ENCODE peak calls at places on chromosome 13, in six cellular contexts. C is H1, L is neuronal stem cell, W is H9, E is mesendoderm, O is mesenchymal stem cell. R is an unnamed sample.

GRCh38 chr13:78376033-78376432 is 227.3 kb downstream of the POU4F1 start:
- DNase-seq in L (no peak), W (no peak), C (no peak), E (no peak), O (no peak), R (no peak)

GRCh38 chr13:110246530-110246929 is 60.4 kb downstream of the COL4A1 start:
- DNase-seq in E (no peak), W (no peak), L (no peak), O (no peak), C (peak), R (no peak)

GRCh38 chr13:50422181-50423148 is 407.2 kb downstream of the KCNRG start:
- DNase-seq in C (no peak), E (no peak), W (no peak), O (no peak), L (no peak), R (no peak)

GRCh38 chr13:85512421-85512820 is 286.8 kb downstream of the SLITRK6 start:
- DNase-seq in W (no peak), E (no peak), O (no peak), C (no peak), L (no peak), R (no peak)

GRCh38 chr13:42548731-42549554 is 25.0 kb upstream of the TNFSF11 start:
- DNase-seq in L (no peak), C (no peak), O (peak), E (no peak), W (no peak), R (no peak)

GRCh38 chr13:100197591-100198365 is 108.9 kb downstream of the PCCA start:
- DNase-seq in L (no peak), C (no peak), E (no peak), O (no peak), W (no peak), R (no peak)

GRCh38 chr13:97354808-97355207 is 79.2 kb upstream of the RAP2A start:
- DNase-seq in O (no peak), W (no peak), L (no peak), C (no peak), E (no peak), R (no peak)

GRCh38 chr13:28489975-28490550 is 4.9 kb downstream of the FLT1 start:
- DNase-seq in L (no peak), W (no peak), E (peak), C (no peak), O (peak), R (no peak)

GRCh38 chr13:77509221-77509620 is 26.3 kb upstream of the SCEL start:
- DNase-seq in L (no peak), C (no peak), W (no peak), O (peak), E (no peak), R (peak)

GRCh38 chr13:52345048-52345447 is 60.9 kb downstream of the THSD1 start:
- DNase-seq in E (no peak), C (no peak), O (no peak), L (no peak), W (no peak), R (peak)

GRCh38 chr13:97224544-97225324 is 2.6 kb downstream of the MBNL2 start:
- DNase-seq in C (no peak), E (peak), W (no peak), O (peak), L (no peak), R (peak)

GRCh38 chr13:57633950-57634828 is 2.6 kb downstream of the PCDH17 start:
- DNase-seq in O (no peak), E (peak), C (peak), L (no peak), W (peak), R (no peak)

GRCh38 chr13:46165485-46166220 is 16.3 kb downstream of the LCP1 start:
- DNase-seq in C (no peak), W (no peak), E (no peak), O (no peak), L (no peak), R (no peak)

GRCh38 chr13:84645196-84646071 is 763.2 kb upstream of the SLITRK1 start:
- DNase-seq in O (peak), L (no peak), C (no peak), W (no peak), E (peak), R (peak)

GRCh38 chr13:24625324-24625723 is 54.9 kb upstream of the ATP12A start:
- DNase-seq in O (peak), E (no peak), W (no peak), C (no peak), L (no peak), R (no peak)

GRCh38 chr13:63731896-63732295 is 2316.2 kb upstream of the PCDH20 start:
- DNase-seq in E (no peak), C (no peak), O (no peak), W (no peak), L (no peak), R (no peak)

GRCh38 chr13:21395953-21396352 is 63.1 kb downstream of the ZDHHC20 start:
- DNase-seq in O (no peak), E (no peak), L (no peak), C (no peak), W (no peak), R (no peak)

GRCh38 chr13:113544071-113544891 is 40.3 kb upstream of the TFDP1 start:
- DNase-seq in E (no peak), C (no peak), O (no peak), L (no peak), W (peak), R (no peak)
- H4K8ac ChIP-seq in E (no peak), C (peak), O (no peak), L (no peak), W (no peak), R (no peak)

GRCh38 chr13:91154553-91154952 is 192.9 kb upstream of the MIR17HG start:
- DNase-seq in L (no peak), W (no peak), O (peak), E (peak), C (no peak), R (no peak)

GRCh38 chr13:91153372-91153771 is 194.1 kb upstream of the MIR17HG start:
- DNase-seq in O (no peak), C (no peak), W (no peak), L (no peak), E (peak), R (no peak)

GRCh38 chr13:91154954-91155353 is 192.5 kb upstream of the MIR17HG start:
- DNase-seq in W (no peak), E (peak), C (no peak), L (no peak), O (no peak), R (no peak)

GRCh38 chr13:91157273-91158014 is 190.0 kb upstream of the MIR17HG start:
- DNase-seq in O (no peak), W (no peak), C (no peak), E (no peak), L (no peak), R (no peak)

DNA sequence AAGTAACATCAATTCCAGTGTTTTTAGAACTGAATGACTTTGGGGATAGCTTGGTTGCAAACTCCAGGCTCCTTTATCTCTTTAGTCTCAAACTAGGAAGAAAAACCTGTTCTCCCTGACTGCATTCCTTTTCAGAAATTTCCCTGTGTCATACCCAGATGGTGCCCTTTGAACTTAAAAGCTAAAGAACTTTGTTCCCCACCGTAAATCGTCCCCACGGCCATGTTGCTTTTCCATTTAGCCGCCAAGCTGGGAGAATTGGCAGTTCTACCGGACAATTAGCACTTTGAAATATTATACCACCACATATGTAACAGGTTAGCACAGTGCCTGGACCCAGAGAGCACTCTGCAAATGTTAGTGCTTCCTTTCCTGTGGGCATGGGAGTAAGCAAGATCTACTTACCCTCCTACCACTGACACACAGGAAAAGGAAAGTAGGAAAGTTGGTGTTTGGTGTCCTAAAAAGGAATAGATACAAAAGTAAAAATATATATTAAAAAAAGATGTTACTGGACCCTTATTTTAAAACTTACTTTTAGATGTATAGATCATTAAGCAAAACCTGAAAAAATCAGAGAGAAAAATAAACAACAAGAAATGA is 191.9 kb upstream of the MIR17HG start:
- DNase-seq in W (no peak), C (no peak), E (peak), L (no peak), O (no peak), R (no peak)
- H4K8ac ChIP-seq in W (no peak), C (no peak), E (no peak), L (no peak), O (no peak), R (no peak)

GRCh38 chr13:35501721-35502235 is 25.3 kb upstream of the MAB21L1 start:
- DNase-seq in W (no peak), L (no peak), O (no peak), E (no peak), C (no peak), R (no peak)
- H4K8ac ChIP-seq in W (no peak), L (no peak), O (no peak), E (no peak), C (no peak), R (no peak)

DNA sequence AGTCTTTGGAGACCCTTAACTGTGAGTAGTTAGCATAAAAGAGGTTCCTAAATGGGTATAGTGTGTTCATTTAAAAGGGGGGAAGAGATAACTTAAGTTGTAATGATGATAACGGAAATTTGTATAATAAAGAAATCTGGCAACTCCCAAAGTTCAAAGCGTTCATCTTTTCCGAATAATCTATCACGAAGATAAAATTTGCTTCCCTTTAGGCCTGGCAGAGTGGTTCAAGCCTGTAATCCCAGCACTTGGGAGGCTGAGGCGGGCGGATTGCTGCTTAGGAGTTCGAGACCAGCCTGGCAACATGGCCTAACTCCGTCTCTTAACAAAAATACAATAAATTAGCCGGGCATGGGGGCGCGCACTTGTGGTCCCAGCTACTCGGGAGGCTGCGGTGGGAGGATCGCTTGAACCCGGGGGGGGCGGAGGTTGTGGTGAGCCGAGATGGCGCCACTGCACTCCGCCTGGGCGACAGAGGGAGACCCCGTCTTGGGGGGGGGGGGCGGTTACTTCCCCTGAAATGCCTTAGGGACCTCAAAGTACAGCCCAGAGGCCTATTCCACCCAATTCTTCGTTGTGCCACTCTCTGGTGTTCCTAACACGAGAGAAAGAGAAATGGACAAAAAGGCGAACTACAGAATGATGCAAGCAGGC is 888 bp downstream of the N4BP2L2 start:
- DNase-seq in C (peak), E (peak), O (no peak), W (peak), L (no peak), R (no peak)
- H4K8ac ChIP-seq in C (peak), E (no peak), O (peak), W (no peak), L (no peak), R (peak)

GRCh38 chr13:31739226-31739625 is at the start of gene RXFP2:
- DNase-seq in L (no peak), C (no peak), O (no peak), E (no peak), W (no peak), R (no peak)

GRCh38 chr13:31733066-31733465 is 6.3 kb upstream of the RXFP2 start:
- DNase-seq in L (no peak), E (peak), C (no peak), O (peak), W (no peak), R (peak)

GRCh38 chr13:31731923-31732322 is 7.4 kb upstream of the RXFP2 start:
- DNase-seq in O (peak), L (no peak), E (no peak), C (no peak), W (no peak), R (no peak)

DNA sequence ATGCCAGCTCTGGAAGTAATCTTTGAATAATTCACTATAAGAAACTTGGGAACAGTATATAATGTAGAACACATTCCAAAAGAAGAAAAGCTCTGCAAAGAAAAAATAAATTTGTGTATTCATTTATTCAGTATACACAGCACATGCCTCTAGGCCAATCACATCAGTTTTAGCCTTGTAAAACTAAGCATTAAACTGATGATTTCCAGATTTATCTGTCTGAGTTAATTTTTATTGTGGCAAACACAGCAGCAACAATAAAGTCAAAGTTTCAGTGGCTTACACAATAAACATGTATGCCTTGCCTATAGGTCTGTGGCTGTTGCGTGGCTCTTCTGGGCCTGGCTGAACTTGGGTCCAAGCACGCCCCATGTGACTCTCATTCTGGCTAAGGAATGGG is 5.6 kb upstream of the RXFP2 start:
- DNase-seq in W (no peak), O (no peak), L (no peak), C (no peak), E (no peak), R (no peak)
- H4K8ac ChIP-seq in W (no peak), O (no peak), L (no peak), C (no peak), E (no peak), R (no peak)

GRCh38 chr13:99055286-99056073 is 77.6 kb upstream of the DOCK9 start:
- DNase-seq in L (no peak), C (no peak), E (no peak), O (no peak), W (peak), R (no peak)
- H4K8ac ChIP-seq in L (no peak), C (no peak), E (no peak), O (peak), W (no peak), R (no peak)

GRCh38 chr13:43787998-43788397 is 1.2 kb upstream of the ENOX1 start:
- DNase-seq in C (no peak), W (no peak), O (peak), E (peak), L (peak), R (peak)

GRCh38 chr13:43787518-43787891 is 733 bp upstream of the ENOX1 start:
- DNase-seq in E (peak), O (peak), L (no peak), C (no peak), W (no peak), R (no peak)

GRCh38 chr13:43785681-43786471 is 896 bp downstream of the ENOX1 start:
- DNase-seq in W (peak), O (peak), E (peak), L (peak), C (peak), R (peak)

GRCh38 chr13:43786472-43786765 is 353 bp downstream of the ENOX1 start:
- DNase-seq in C (peak), W (no peak), O (no peak), L (no peak), E (no peak), R (no peak)

DNA sequence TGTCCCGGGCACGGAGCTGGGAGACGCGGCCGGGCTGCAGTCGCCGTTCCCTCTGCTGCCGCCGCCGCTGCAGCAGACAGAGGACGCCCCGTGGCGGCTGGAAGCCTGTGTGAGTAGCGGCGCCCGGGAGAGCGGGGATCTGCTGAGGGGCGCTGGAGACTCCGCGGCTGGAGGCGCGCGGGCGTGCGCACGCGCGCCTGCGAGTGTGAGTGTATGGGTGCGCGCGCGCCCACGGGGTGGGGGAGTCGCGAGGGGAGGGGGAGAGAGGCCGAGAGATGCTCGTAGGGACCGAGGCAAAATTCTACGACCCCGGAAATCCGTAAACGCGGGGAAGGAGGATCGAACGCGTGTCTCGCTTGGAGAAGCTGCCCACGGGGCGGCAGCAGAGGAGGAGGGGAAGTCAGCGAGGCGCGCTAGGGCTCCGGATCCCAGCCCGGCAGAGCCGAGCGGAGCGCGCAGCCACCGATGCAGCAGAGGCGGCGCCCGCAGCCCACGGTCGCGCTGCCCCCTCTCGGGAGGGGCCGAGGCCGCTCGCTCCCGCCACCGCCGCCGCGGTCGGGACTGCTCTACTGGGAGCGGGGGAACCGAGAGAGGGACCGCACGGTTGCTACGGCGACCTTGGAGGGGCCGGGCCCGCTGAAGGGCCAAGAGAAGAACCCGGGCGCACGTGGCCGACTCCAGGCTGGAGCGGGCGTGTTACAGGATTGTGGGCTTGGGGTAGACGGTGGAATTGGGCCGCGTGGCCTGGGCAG is at the start of gene ENOX1:
- DNase-seq in O (peak), E (peak), L (peak), W (peak), C (peak), R (peak)
- H4K8ac ChIP-seq in O (peak), E (no peak), L (no peak), W (no peak), C (peak), R (no peak)

DNA sequence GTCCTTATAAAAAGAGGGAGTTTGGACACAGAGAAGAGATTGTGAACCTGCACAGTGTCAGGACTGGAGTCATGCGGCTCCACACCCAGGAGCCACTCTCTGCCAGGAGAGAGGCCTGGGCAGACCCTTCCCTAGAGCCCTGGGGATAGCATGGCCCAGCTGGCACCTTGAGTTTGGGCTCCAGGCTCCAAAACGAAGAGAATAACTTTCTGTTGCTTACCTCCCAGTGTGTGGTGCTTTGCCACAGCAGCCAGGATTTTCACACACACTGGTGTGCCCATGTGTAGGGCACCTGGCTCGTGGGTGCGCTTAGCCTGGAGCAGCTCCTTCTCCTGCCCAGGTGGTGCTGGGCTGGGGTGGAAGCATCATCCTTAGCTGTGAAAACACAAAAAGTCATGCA is 344.3 kb downstream of the TEX29 start:
- DNase-seq in C (no peak), W (peak), E (no peak), L (no peak), O (no peak), R (no peak)
- H4K8ac ChIP-seq in C (no peak), W (no peak), E (no peak), L (no peak), O (no peak), R (no peak)